ENCODE peak calls at places on chromosomes 11 and 22, in nine cellular contexts. N is CD8-positive, alpha-beta T cell; W is thoracic aorta; T is uterus; D is nephron progenitor cell; O is esophagus squamous epithelium; E is fibroblast of mammary gland; M is tibial artery; A is HCT116. B is an unnamed sample.

GRCh38 chr22:39242809-39243442 is 1.9 kb downstream of the PDGFB start:
- DNase-seq in N (peak), W (no peak), T (no peak), D (no peak), O (no peak), E (no peak), M (no peak), A (no peak), B (peak)

GRCh38 chr11:2562181-2562581 is 117.4 kb downstream of the KCNQ1 start:
- DNase-seq in N (no peak), W (no peak), T (no peak), D (no peak), O (no peak), E (no peak), M (no peak), A (no peak), B (no peak)

GRCh38 chr22:17786435-17787158 is 12.3 kb upstream of the BID start:
- DNase-seq in N (no peak), W (no peak), T (peak), D (peak), O (no peak), E (peak), M (peak), A (no peak), B (no peak)

GRCh38 chr22:32723632-32724031 is 77.9 kb upstream of the TIMP3 start:
- DNase-seq in N (peak), W (no peak), T (peak), D (no peak), O (no peak), E (peak), M (peak), A (no peak), B (no peak)

GRCh38 chr11:80084614-80085013 is 643.8 kb upstream of the TENM4 start:
- DNase-seq in N (no peak), W (no peak), T (no peak), D (no peak), O (no peak), E (no peak), M (no peak), A (no peak), B (no peak)

GRCh38 chr11:76664578-76665061 is 5.9 kb downstream of the LRRC32 start:
- DNase-seq in N (no peak), W (no peak), T (peak), D (no peak), O (no peak), E (no peak), M (peak), A (no peak), B (no peak)

GRCh38 chr11:65973439-65974110 is 12.0 kb downstream of the SART1 start:
- DNase-seq in N (no peak), W (no peak), T (no peak), D (no peak), O (no peak), E (peak), M (no peak), A (no peak), B (peak)

GRCh38 chr11:69437876-69438205 is 43.6 kb upstream of the LINC01488 start:
- DNase-seq in N (no peak), W (no peak), T (no peak), D (no peak), O (no peak), E (no peak), M (no peak), A (no peak), B (no peak)

GRCh38 chr11:19355601-19356000 is 114.9 kb upstream of the E2F8 start:
- DNase-seq in N (no peak), W (no peak), T (no peak), D (no peak), O (no peak), E (no peak), M (no peak), A (no peak), B (no peak)

GRCh38 chr11:57653162-57653561 is 3.5 kb upstream of the YPEL4 start:
- DNase-seq in N (no peak), W (no peak), T (no peak), D (no peak), O (no peak), E (no peak), M (no peak), A (no peak), B (no peak)

GRCh38 chr11:78290293-78291176 is 101.8 kb downstream of the USP35 start:
- DNase-seq in N (no peak), W (no peak), T (no peak), D (no peak), O (no peak), E (peak), M (peak), A (no peak), B (peak)

GRCh38 chr22:50531546-50532352 is 1.9 kb upstream of the TYMP start:
- DNase-seq in N (peak), W (no peak), T (peak), D (peak), O (no peak), E (peak), M (peak), A (no peak), B (peak)

GRCh38 chr11:19472679-19473078 is 231.9 kb upstream of the E2F8 start:
- DNase-seq in N (no peak), W (no peak), T (no peak), D (no peak), O (no peak), E (peak), M (no peak), A (no peak), B (no peak)

GRCh38 chr11:86192858-86193257 is 51.7 kb upstream of the EED start:
- DNase-seq in N (no peak), W (no peak), T (no peak), D (no peak), O (no peak), E (no peak), M (no peak), A (no peak), B (no peak)

GRCh38 chr11:10659339-10660216 is 34.0 kb downstream of the IRAG1 start:
- DNase-seq in N (no peak), W (peak), T (peak), D (peak), O (no peak), E (peak), M (peak), A (peak), B (peak)

GRCh38 chr11:6486938-6487337 is 5.6 kb downstream of the TIMM10B start:
- DNase-seq in N (no peak), W (no peak), T (no peak), D (no peak), O (no peak), E (no peak), M (no peak), A (no peak), B (no peak)

GRCh38 chr11:69664901-69665300 is 10.3 kb downstream of the LTO1 start:
- DNase-seq in N (no peak), W (no peak), T (no peak), D (no peak), O (no peak), E (no peak), M (peak), A (no peak), B (no peak)

GRCh38 chr22:33397381-33397907 is 339.3 kb upstream of the SYN3 start:
- DNase-seq in N (no peak), W (no peak), T (no peak), D (no peak), O (no peak), E (no peak), M (no peak), A (no peak), B (no peak)

GRCh38 chr22:27771637-27772369 is 29.8 kb downstream of the MN1 start:
- DNase-seq in N (no peak), W (no peak), T (no peak), D (no peak), O (no peak), E (no peak), M (no peak), A (no peak), B (no peak)

GRCh38 chr11:19093976-19094375 is 23.0 kb upstream of the ZDHHC13 start:
- DNase-seq in N (no peak), W (no peak), T (no peak), D (no peak), O (no peak), E (peak), M (no peak), A (no peak), B (peak)

GRCh38 chr11:79382301-79382700 is 58.5 kb downstream of the TENM4 start:
- DNase-seq in N (no peak), W (no peak), T (no peak), D (no peak), O (no peak), E (no peak), M (no peak), A (no peak), B (no peak)

GRCh38 chr22:25202290-25202921 is 2.7 kb downstream of the CRYBB3 start:
- DNase-seq in N (peak), W (no peak), T (peak), D (peak), O (no peak), E (peak), M (peak), A (peak), B (peak)

GRCh38 chr11:2535673-2536439 is 91.0 kb downstream of the KCNQ1 start:
- DNase-seq in N (no peak), W (no peak), T (no peak), D (no peak), O (no peak), E (no peak), M (no peak), A (no peak), B (no peak)

GRCh38 chr11:88292156-88292844 is 45.2 kb downstream of the CTSC start:
- DNase-seq in N (no peak), W (no peak), T (peak), D (no peak), O (no peak), E (peak), M (no peak), A (peak), B (peak)

GRCh38 chr11:87421422-87421821 is 383.7 kb downstream of the TMEM135 start:
- DNase-seq in N (peak), W (peak), T (peak), D (peak), O (no peak), E (peak), M (peak), A (peak), B (peak)

GRCh38 chr11:69307421-69307820 is 13.5 kb downstream of the MYEOV start:
- DNase-seq in N (no peak), W (no peak), T (no peak), D (no peak), O (no peak), E (no peak), M (no peak), A (no peak), B (no peak)

GRCh38 chr11:70525466-70525865 is 127.1 kb downstream of the CTTN start:
- DNase-seq in N (no peak), W (no peak), T (no peak), D (no peak), O (no peak), E (no peak), M (no peak), A (no peak), B (no peak)

GRCh38 chr11:120660024-120660565 is 148.5 kb downstream of the GRIK4 start:
- DNase-seq in N (peak), W (no peak), T (no peak), D (peak), O (no peak), E (peak), M (no peak), A (peak), B (peak)

GRCh38 chr11:45872513-45873356 is 12.7 kb upstream of the MAPK8IP1 start:
- DNase-seq in N (peak), W (no peak), T (no peak), D (peak), O (no peak), E (peak), M (no peak), A (peak), B (peak)

GRCh38 chr11:113649311-113649710 is 56.8 kb downstream of the TMPRSS5 start:
- DNase-seq in N (no peak), W (no peak), T (no peak), D (no peak), O (no peak), E (no peak), M (no peak), A (no peak), B (no peak)

GRCh38 chr11:86983071-86983488 is 27.9 kb upstream of the FZD4 start:
- DNase-seq in N (no peak), W (no peak), T (peak), D (no peak), O (no peak), E (no peak), M (peak), A (no peak), B (peak)

GRCh38 chr11:86442827-86443226 is 68.1 kb downstream of the CCDC81 start:
- DNase-seq in N (no peak), W (no peak), T (no peak), D (no peak), O (no peak), E (no peak), M (no peak), A (no peak), B (no peak)

GRCh38 chr11:20032577-20033265 is 127.6 kb downstream of the DBX1 start:
- DNase-seq in N (no peak), W (no peak), T (no peak), D (no peak), O (no peak), E (no peak), M (no peak), A (no peak), B (no peak)

GRCh38 chr11:17828311-17828751 is 93.8 kb downstream of the KCNC1 start:
- DNase-seq in N (no peak), W (peak), T (peak), D (no peak), O (no peak), E (peak), M (peak), A (no peak), B (no peak)

GRCh38 chr11:112962854-112963367 is 1.7 kb downstream of the NCAM1 start:
- DNase-seq in N (no peak), W (peak), T (peak), D (peak), O (no peak), E (no peak), M (peak), A (no peak), B (no peak)

GRCh38 chr11:38530226-38530625 is 1932.2 kb upstream of the RAG2 start:
- DNase-seq in N (no peak), W (no peak), T (no peak), D (no peak), O (no peak), E (no peak), M (no peak), A (no peak), B (peak)

GRCh38 chr11:120524536-120525085 is 13.1 kb downstream of the GRIK4 start:
- DNase-seq in N (no peak), W (no peak), T (no peak), D (no peak), O (no peak), E (no peak), M (no peak), A (no peak), B (no peak)

GRCh38 chr22:28514314-28514713 is 165.3 kb downstream of the TTC28 start:
- DNase-seq in N (no peak), W (no peak), T (no peak), D (no peak), O (no peak), E (peak), M (no peak), A (no peak), B (no peak)

DNA sequence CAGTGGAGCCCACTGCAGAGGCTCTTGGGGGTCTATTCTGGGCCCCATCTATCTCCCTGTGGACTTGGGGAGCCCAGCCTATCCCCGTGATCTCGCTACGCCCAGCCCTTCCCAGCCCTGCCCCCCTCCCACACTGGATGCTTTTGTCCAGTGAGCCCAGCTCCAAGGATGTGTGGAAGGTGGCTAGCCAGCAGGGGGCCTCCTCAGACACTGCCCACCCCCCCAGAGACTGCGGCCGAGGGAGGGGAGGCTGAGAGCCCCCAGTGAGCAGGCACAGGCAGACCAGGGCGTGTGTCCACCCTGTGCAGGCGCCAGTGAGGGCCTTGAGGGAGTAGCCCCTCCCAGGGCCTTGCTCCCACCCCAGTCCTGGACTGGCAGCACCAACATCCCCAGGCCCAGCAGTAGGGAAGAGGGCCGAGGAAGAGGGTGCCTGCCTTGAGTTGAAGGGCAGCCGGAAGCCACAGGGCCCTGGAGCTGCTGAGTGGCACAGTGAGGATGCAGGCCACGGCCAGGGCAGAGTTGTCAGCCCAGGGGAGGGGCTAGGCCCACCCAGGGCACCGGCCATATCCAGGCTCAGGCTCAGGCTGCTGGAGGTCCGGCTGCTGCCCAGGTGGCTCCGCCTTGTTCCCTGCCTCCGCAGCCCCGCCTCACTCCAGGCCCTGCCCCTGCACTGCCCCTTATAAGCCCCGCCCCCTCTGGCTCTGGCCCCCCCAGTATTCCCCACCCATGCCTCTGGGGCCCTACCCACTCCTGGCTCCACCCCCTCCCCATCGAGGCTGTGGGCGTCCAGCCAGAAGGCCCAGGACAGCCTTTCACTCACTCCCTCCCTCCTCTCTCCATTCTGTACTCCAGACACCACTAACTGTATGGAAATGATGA is 28.0 kb downstream of the MOB2 start:
- DNase-seq in N (no peak), W (peak), T (peak), D (peak), O (no peak), E (peak), M (peak), A (no peak), B (peak)
- TF ChIP-seq CTCF in N (no peak), W (peak), T (peak), D (no peak), O (peak), E (peak), M (peak), A (peak), B (peak)

GRCh38 chr22:30863161-30863833 is 105.3 kb downstream of the MORC2 start:
- DNase-seq in N (no peak), W (no peak), T (no peak), D (no peak), O (no peak), E (peak), M (peak), A (no peak), B (no peak)
- TF ChIP-seq CTCF in N (no peak), W (no peak), T (no peak), D (no peak), O (no peak), E (no peak), M (no peak), A (no peak), B (no peak)

DNA sequence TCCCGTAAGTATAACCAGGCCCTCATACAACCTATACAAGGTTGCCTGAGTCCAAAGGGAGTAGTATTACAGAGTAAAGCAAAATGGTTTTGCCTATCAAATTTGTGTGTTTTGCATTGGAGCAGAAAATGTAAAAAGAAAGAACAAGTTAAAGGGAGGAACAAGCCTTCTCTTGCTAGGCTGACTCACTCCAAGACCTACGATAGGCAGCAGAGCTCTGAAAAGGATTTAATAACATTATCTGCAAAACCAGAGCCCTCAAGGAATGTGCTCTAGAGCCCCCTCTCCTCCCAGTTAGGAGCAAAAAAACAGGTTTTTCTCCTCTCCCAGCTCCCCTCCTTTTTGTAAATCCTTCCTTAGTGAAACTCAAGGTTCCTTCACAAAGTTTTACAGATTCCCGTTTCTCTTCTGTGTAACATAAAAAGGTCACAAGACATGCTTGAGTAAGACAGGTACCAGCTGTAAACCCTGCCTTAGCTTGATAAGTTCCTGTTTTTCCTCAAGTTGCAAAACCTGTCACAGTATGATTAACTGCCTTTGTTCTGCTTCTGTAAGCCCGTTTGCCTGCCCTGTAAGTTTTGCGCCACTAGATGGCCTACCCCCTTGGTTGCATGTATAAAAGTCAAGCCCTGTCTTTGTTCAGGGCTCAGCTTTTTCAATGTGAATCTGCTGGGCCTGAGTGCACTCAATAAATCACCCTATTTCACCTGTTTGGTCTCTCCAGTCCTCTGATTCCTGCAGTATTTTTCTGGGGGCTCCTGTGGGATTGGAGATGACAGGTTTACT is 498.2 kb downstream of the KCNA4 start:
- DNase-seq in N (no peak), W (no peak), T (no peak), D (no peak), O (no peak), E (no peak), M (no peak), A (no peak), B (no peak)
- TF ChIP-seq CTCF in N (no peak), W (no peak), T (no peak), D (peak), O (no peak), E (no peak), M (no peak), A (peak), B (no peak)

GRCh38 chr11:91394073-91394717 is 830.4 kb upstream of the FAT3 start:
- DNase-seq in N (no peak), W (no peak), T (no peak), D (no peak), O (no peak), E (no peak), M (no peak), A (no peak), B (no peak)
- TF ChIP-seq CTCF in N (no peak), W (no peak), T (no peak), D (no peak), O (no peak), E (no peak), M (no peak), A (no peak), B (peak)

B was measured in PC-3.